ENCODE peak calls at places on chromosomes 6 and 20, in four cellular contexts. P, W, L and K are unnamed samples.

GRCh38 chr6:77457720-77458349 is 5.5 kb downstream of the HTR1B start:
- DNase-seq in P (peak; percentile 31), W (no peak), L (peak; percentile 66), K (peak; percentile 70)

GRCh38 chr6:26441977-26442376 is 1.7 kb downstream of the BTN3A3 start:
- DNase-seq in P (no peak), W (no peak), L (no peak), K (no peak)

GRCh38 chr6:84597238-84597875 is 167.0 kb downstream of the TBX18 start:
- DNase-seq in P (no peak), W (no peak), L (no peak), K (no peak)

GRCh38 chr20:35306931-35307517 is 14.8 kb upstream of the FAM83C start:
- DNase-seq in P (peak; percentile 91), W (no peak), L (peak; percentile 40), K (no peak)

GRCh38 chr6:135451617-135452190 is 45.8 kb downstream of the AHI1 start:
- DNase-seq in P (no peak), W (no peak), L (no peak), K (no peak)

GRCh38 chr20:6533321-6533720 is 234.2 kb upstream of the BMP2 start:
- DNase-seq in P (no peak), W (no peak), L (no peak), K (no peak)

GRCh38 chr6:155142902-155143609 is 120.8 kb upstream of the CLDN20 start:
- DNase-seq in P (no peak), W (no peak), L (no peak), K (no peak)

GRCh38 chr20:60210779-60211617 is 252.8 kb downstream of the CDH26 start:
- DNase-seq in P (peak; percentile 47), W (peak; percentile 49), L (peak; percentile 46), K (peak; percentile 82)

GRCh38 chr20:23417861-23418260 is 3.4 kb downstream of the NAPB start:
- DNase-seq in P (no peak), W (no peak), L (no peak), K (no peak)

GRCh38 chr6:74899416-74899815 is 306.4 kb downstream of the COL12A1 start:
- DNase-seq in P (no peak), W (no peak), L (no peak), K (no peak)

GRCh38 chr6:12150812-12151432 is 138.8 kb downstream of the HIVEP1 start:
- DNase-seq in P (peak; percentile 25), W (no peak), L (no peak), K (no peak)

GRCh38 chr6:145044606-145045275 is 690.6 kb downstream of the EPM2A start:
- DNase-seq in P (no peak), W (no peak), L (no peak), K (no peak)

GRCh38 chr20:20568604-20569205 is 143.7 kb downstream of the RALGAPA2 start:
- DNase-seq in P (peak; percentile 18), W (no peak), L (no peak), K (no peak)

GRCh38 chr6:128112494-128112893 is 211.6 kb upstream of the THEMIS start:
- DNase-seq in P (no peak), W (no peak), L (no peak), K (no peak)

GRCh38 chr20:46296526-46297250 is 11.6 kb downstream of the CDH22 start:
- DNase-seq in P (no peak), W (no peak), L (no peak), K (no peak)

GRCh38 chr6:144782634-144783033 is 497.5 kb downstream of the UTRN start:
- DNase-seq in P (no peak), W (no peak), L (no peak), K (no peak)

GRCh38 chr20:11754451-11754850 is 163.2 kb upstream of the BTBD3 start:
- DNase-seq in P (no peak), W (no peak), L (no peak), K (no peak)

GRCh38 chr20:1654994-1655393 is 2.6 kb downstream of the SIRPG start:
- DNase-seq in P (no peak), W (no peak), L (no peak), K (no peak)

GRCh38 chr6:44012078-44012493 is 115.2 kb downstream of the MRPL14 start:
- DNase-seq in P (no peak), W (no peak), L (no peak), K (no peak)

GRCh38 chr6:39309942-39310531 is 4.2 kb downstream of the KCNK17 start:
- DNase-seq in P (peak; percentile 74), W (peak; percentile 67), L (peak; percentile 50), K (peak; percentile 80)

GRCh38 chr6:53302678-53303360 is 45.9 kb downstream of the ELOVL5 start:
- DNase-seq in P (no peak), W (no peak), L (peak; percentile 21), K (no peak)

GRCh38 chr6:157265630-157266029 is 57.7 kb downstream of the TMEM242 start:
- DNase-seq in P (no peak), W (no peak), L (no peak), K (no peak)

GRCh38 chr6:132118144-132118543 is 167.0 kb upstream of the CCN2 start:
- DNase-seq in P (no peak), W (no peak), L (no peak), K (no peak)

GRCh38 chr6:44471271-44471981 is 83.9 kb downstream of the CDC5L start:
- DNase-seq in P (no peak), W (no peak), L (no peak), K (peak; percentile 43)

GRCh38 chr20:20711413-20711812 is 1.0 kb downstream of the RALGAPA2 start:
- DNase-seq in P (no peak), W (no peak), L (no peak), K (no peak)

GRCh38 chr20:19658137-19658536 is 99.9 kb upstream of the RIN2 start:
- DNase-seq in P (no peak), W (no peak), L (no peak), K (no peak)

GRCh38 chr6:168333039-168333438 is 13.5 kb upstream of the DACT2 start:
- DNase-seq in P (peak; percentile 42), W (no peak), L (no peak), K (no peak)
- TF ChIP-seq CTCF in P (no peak), W (no peak), L (peak; percentile 25), K (peak; percentile 76)

DNA sequence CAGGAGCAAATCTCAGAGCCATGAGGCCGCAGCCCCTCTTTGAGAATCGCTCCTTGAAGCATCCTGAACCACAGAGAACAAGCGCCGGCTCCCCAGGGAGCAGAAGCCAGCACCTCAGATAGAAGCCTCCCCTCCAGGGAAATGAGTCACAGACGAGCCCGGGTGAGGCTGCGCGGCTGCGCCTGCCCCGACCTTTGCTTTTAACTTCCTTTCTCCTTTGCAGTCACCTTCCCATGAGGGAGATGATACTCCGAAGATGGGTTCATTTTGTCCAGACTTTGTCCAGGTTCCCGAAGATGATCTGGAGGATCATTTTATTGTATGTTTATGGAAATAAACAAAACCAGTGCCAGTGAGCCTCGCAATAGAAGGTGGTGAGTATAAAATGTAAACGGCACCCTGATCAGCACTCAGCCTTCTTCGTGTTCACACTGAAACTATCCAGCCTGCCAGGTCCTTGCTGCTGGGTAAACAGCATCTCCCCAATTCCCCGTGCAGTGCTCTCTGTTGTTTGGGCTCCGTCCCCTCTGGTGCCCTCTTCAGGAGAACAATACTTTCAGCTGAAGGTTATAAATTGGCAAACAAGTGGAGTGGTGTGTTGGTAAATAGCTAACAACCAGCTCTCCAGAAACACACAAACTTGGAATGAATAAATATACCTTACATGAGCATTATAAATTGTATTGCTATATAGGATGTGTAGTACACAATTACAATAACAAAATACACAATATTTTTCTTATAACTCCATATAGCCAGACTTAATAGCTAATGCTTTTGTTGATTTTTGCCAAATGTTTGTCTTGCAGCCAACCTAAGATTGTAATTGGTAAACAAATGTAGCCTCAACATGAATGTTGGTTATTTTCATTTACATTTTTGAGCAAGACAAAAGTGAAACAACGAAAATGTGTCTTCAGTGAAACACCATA is 41.4 kb upstream of the TMEM181 start:
- DNase-seq in P (peak; percentile 70), W (peak; percentile 29), L (peak; percentile 38), K (no peak)
- TF ChIP-seq CTCF in P (peak; percentile 58), W (no peak), L (peak; percentile 68), K (peak; percentile 65)

DNA sequence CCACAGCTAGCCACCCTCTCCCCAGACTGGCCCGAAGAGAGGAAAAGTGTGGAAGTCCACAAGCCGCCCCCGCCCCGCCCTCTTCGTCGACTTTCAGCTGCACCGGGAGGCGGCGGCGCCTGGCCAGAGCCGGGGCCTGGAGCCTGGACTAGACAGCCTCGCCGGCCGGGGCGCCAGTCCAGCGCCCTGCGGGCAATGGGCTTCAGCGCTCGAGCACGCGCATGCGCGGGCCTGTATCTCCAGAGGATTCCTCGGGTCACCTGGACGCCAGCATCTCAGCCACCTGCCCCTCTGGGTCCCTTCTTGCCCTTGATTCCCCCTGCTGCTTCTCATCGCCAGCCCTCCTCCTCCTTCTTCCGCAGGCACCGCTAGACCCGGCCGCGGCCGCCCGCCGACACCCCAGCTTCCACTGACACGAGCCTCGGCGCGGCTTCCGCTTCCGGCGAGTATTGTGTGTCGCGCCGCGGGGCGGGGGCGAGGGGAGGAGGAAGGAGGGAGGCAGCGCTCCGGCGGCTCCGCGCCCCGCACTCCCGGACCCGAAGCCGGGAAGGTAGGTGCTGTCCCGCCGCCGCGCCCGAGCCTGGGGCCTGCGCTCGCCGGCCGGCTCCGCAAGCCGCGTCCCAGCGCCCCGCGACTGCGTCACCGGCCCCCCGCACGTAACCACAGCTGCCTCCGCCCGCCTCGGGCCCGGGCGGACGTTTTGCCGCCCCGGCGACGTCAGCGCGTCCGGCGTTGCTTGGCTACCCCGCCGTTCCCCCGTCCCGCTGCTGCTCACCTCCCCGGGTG is at the start of gene TRIM39:
- DNase-seq in P (peak; percentile 58), W (peak; percentile 78), L (peak; percentile 89), K (peak; percentile 87)
- TF ChIP-seq CTCF in P (no peak), W (no peak), L (peak; percentile 13), K (no peak)

GRCh38 chr6:34120953-34121675 is 24.8 kb downstream of the GRM4 start:
- DNase-seq in P (no peak), W (no peak), L (no peak), K (no peak)
- TF ChIP-seq CTCF in P (no peak), W (no peak), L (no peak), K (no peak)

DNA sequence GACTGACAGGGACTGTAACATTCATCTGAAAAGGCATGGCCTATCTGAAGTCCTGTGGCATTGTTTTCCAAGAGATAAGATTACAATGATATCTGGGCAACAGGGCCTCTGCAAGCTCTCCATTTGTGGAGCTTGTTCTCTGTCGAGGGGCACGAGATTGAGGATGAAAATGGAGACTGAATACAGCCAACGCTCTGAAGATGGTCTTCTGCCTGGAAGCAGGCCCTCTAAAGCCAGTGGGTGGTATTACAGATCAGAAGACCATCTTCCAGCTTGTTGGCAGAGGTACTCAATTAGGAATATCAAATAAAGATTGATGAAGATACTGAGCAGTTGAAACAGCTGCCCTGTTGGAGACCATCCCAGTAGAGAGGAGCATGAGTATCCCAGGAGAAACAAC is 288.2 kb downstream of the CENPW start:
- DNase-seq in P (no peak), W (no peak), L (no peak), K (no peak)
- TF ChIP-seq CTCF in P (no peak), W (no peak), L (no peak), K (peak; percentile 28)